ENCODE peak calls at places on chromosomes 5 and 9, in ten cellular contexts. J is endothelial cell of umbilical vein, M is PC-9, S is PC-3, N is psoas muscle, Q is lower lobe of right lung, X is endodermal cell, O is spleen, V is WERI-Rb-1, C is uterus. K is an unnamed sample. For H3K27me3, the result is how much of the 10 kb centered on the place peaks cover.

GRCh38 chr5:84445049-84445685 is 60.5 kb upstream of the EDIL3 start:
- DNase-seq in J (no peak), M (no peak), S (peak), N (no peak), Q (no peak), X (no peak), O (no peak), V (no peak), C (no peak), K (no peak)

GRCh38 chr9:98085955-98086354 is 29.4 kb downstream of the NANS start:
- DNase-seq in J (no peak), M (no peak), S (peak), N (no peak), Q (no peak), X (peak), O (peak), V (no peak), C (no peak), K (no peak)

GRCh38 chr5:116273458-116274242 is 188.8 kb downstream of the COMMD10 start:
- DNase-seq in J (no peak), M (no peak), S (peak), N (no peak), Q (no peak), X (no peak), O (no peak), V (no peak), C (no peak), K (no peak)

GRCh38 chr9:127137640-127138360 is 15.4 kb upstream of the ANGPTL2 start:
- DNase-seq in J (no peak), M (no peak), S (no peak), N (no peak), Q (no peak), X (no peak), O (no peak), V (no peak), C (no peak), K (no peak)

GRCh38 chr9:37675661-37676060 is 24.9 kb downstream of the FRMPD1 start:
- DNase-seq in J (no peak), M (no peak), S (no peak), N (no peak), Q (no peak), X (no peak), O (no peak), V (no peak), C (no peak), K (no peak)

GRCh38 chr9:79574716-79575242 is 3.0 kb downstream of the TLE4 start:
- DNase-seq in J (no peak), M (no peak), S (no peak), N (no peak), Q (no peak), X (no peak), O (no peak), V (no peak), C (no peak), K (no peak)

GRCh38 chr5:143065185-143065584 is 295.0 kb downstream of the ARHGAP26 start:
- DNase-seq in J (no peak), M (no peak), S (no peak), N (no peak), Q (no peak), X (no peak), O (no peak), V (no peak), C (no peak), K (no peak)

GRCh38 chr9:81621111-81621510 is 68.2 kb downstream of the TLE1 start:
- DNase-seq in J (no peak), M (no peak), S (no peak), N (no peak), Q (no peak), X (no peak), O (no peak), V (no peak), C (no peak), K (no peak)

GRCh38 chr5:36531401-36531800 is 75.0 kb upstream of the SLC1A3 start:
- DNase-seq in J (no peak), M (no peak), S (no peak), N (no peak), Q (no peak), X (no peak), O (no peak), V (no peak), C (no peak), K (no peak)

GRCh38 chr9:86563350-86563749 is 209.1 kb upstream of the TUT7 start:
- DNase-seq in J (no peak), M (peak), S (peak), N (no peak), Q (no peak), X (no peak), O (no peak), V (no peak), C (no peak), K (no peak)

GRCh38 chr9:96417610-96418073 is 528 bp downstream of the ZNF367 start:
- DNase-seq in J (peak), M (no peak), S (no peak), N (no peak), Q (peak), X (no peak), O (peak), V (peak), C (no peak), K (no peak)

GRCh38 chr5:149443210-149443609 is 64.1 kb upstream of the IL17B start:
- DNase-seq in J (no peak), M (no peak), S (no peak), N (no peak), Q (no peak), X (no peak), O (no peak), V (no peak), C (no peak), K (no peak)

GRCh38 chr9:22413884-22414283 is 32.7 kb upstream of the DMRTA1 start:
- DNase-seq in J (peak), M (no peak), S (peak), N (no peak), Q (no peak), X (no peak), O (no peak), V (no peak), C (no peak), K (no peak)

GRCh38 chr5:5126444-5126843 is 13.7 kb upstream of the ADAMTS16 start:
- DNase-seq in J (no peak), M (peak), S (peak), N (no peak), Q (no peak), X (no peak), O (no peak), V (no peak), C (no peak), K (no peak)

GRCh38 chr5:134577796-134578577 is 52.5 kb downstream of the JADE2 start:
- DNase-seq in J (peak), M (no peak), S (peak), N (peak), Q (peak), X (peak), O (peak), V (peak), C (peak), K (peak)

GRCh38 chr5:59473611-59474010 is 419.9 kb downstream of the PDE4D start:
- DNase-seq in J (no peak), M (no peak), S (no peak), N (no peak), Q (no peak), X (no peak), O (no peak), V (no peak), C (no peak), K (no peak)

GRCh38 chr9:129483467-129484324 is 137.2 kb downstream of the C9orf50 start:
- DNase-seq in J (peak), M (peak), S (peak), N (peak), Q (peak), X (peak), O (peak), V (peak), C (peak), K (no peak)

GRCh38 chr9:129484325-129485000 is 136.4 kb downstream of the C9orf50 start:
- DNase-seq in J (no peak), M (no peak), S (no peak), N (no peak), Q (no peak), X (no peak), O (no peak), V (no peak), C (no peak), K (no peak)

GRCh38 chr9:129481424-129481823 is 139.5 kb downstream of the C9orf50 start:
- DNase-seq in J (no peak), M (no peak), S (no peak), N (no peak), Q (no peak), X (no peak), O (no peak), V (no peak), C (no peak), K (no peak)

GRCh38 chr9:129481824-129482511 is 138.9 kb downstream of the C9orf50 start:
- DNase-seq in J (peak), M (no peak), S (no peak), N (no peak), Q (no peak), X (peak), O (peak), V (peak), C (peak), K (no peak)

DNA sequence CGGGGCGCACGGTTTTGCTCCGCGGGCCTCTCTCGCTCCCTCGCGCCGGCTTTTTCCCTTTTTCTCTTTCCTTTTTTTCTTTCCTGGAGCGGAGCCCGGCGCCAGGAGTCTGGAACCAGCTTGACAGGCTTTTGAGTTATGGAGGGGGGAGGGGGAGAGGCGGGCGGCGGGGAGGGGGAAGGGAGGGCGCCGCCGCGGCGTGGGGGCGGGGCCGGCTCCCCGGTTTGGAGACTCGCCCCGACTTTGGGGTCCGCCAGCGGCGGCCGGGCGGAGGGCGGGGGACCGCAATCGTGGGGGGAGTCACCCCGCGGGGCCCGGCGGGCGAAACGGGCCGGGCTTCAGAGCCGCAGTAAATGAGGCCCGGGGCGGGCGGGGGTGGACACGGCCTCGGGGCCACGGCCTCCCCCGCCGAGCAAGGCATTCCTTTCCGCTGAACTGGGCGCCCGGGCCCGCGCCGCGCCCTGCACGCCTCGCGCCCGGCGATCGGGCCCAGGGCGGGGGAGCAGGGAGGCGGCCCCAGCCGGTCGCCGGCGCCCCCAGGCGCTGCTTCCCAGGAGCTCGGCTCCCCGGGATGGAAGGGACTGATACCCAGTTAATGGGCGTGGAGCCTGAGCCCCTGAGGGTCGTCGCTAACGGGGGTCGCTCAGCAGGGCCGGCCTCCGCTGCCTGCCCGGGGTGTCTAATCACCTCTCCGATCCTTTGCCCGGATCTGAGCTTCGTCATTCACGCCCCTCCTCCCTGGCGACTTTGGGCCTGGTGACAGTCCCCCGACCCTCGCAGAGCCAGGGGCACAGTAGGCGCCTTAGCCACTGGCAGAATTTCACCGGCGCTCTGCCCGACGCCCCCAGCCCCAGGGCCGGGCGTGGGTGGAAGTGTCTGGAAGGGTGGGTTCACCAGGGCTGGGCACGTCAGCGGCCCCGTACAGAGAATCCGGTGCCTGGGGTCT is 138.1 kb downstream of the C9orf50 start:
- DNase-seq in J (peak), M (peak), S (peak), N (peak), Q (peak), X (peak), O (peak), V (peak), C (peak), K (peak)
- TF ChIP-seq CTCF in J (no peak), M (no peak), S (no peak), N (no peak), Q (no peak), X (no peak), O (no peak), V (peak), C (no peak), K (no peak)

GRCh38 chr9:34623386-34624235 is 3.3 kb upstream of the DCTN3 start:
- DNase-seq in J (no peak), M (no peak), S (no peak), N (no peak), Q (no peak), X (no peak), O (peak), V (no peak), C (no peak), K (no peak)
- H3K27me3 ChIP-seq in J (half or more), M (under half), S (under half), N (under half), Q (half or more), X (under half), O (half or more), V (under half), C (half or more), K (half or more)

GRCh38 chr5:81239613-81240012 is 6.5 kb downstream of the CKMT2 start:
- DNase-seq in J (no peak), M (no peak), S (no peak), N (no peak), Q (no peak), X (no peak), O (no peak), V (no peak), C (no peak), K (no peak)
- TF ChIP-seq CTCF in J (no peak), M (no peak), S (no peak), N (no peak), Q (no peak), X (no peak), O (no peak), V (no peak), C (no peak), K (no peak)

GRCh38 chr9:137299938-137300337 is 2.1 kb downstream of the NRARP start:
- DNase-seq in J (peak), M (no peak), S (no peak), N (no peak), Q (no peak), X (peak), O (no peak), V (peak), C (no peak), K (no peak)

GRCh38 chr9:137298983-137299521 is 3.0 kb downstream of the NRARP start:
- DNase-seq in J (no peak), M (no peak), S (no peak), N (no peak), Q (no peak), X (peak), O (no peak), V (peak), C (no peak), K (no peak)

GRCh38 chr9:137297966-137298365 is 4.1 kb downstream of the NRARP start:
- DNase-seq in J (no peak), M (no peak), S (no peak), N (no peak), Q (no peak), X (peak), O (no peak), V (peak), C (no peak), K (no peak)

GRCh38 chr9:137297060-137297664 is 4.9 kb downstream of the NRARP start:
- DNase-seq in J (no peak), M (no peak), S (no peak), N (no peak), Q (no peak), X (peak), O (no peak), V (peak), C (no peak), K (no peak)

GRCh38 chr9:137298401-137298982 is 3.6 kb downstream of the NRARP start:
- DNase-seq in J (peak), M (no peak), S (no peak), N (no peak), Q (no peak), X (peak), O (no peak), V (no peak), C (no peak), K (no peak)
- H3K27me3 ChIP-seq in J (under half), M (under half), S (under half), N (under half), Q (under half), X (half or more), O (under half), V (under half), C (under half), K (half or more)

GRCh38 chr5:159916841-159917761 is 819 bp downstream of the ADRA1B start:
- DNase-seq in J (no peak), M (no peak), S (no peak), N (no peak), Q (no peak), X (no peak), O (no peak), V (no peak), C (no peak), K (no peak)

GRCh38 chr5:159917919-159918487 is 1.7 kb downstream of the ADRA1B start:
- DNase-seq in J (no peak), M (no peak), S (no peak), N (no peak), Q (no peak), X (no peak), O (no peak), V (no peak), C (no peak), K (no peak)

GRCh38 chr5:159913048-159913447 is 3.2 kb upstream of the ADRA1B start:
- DNase-seq in J (peak), M (peak), S (peak), N (no peak), Q (no peak), X (no peak), O (no peak), V (no peak), C (peak), K (no peak)

GRCh38 chr5:159913481-159913880 is 2.8 kb upstream of the ADRA1B start:
- DNase-seq in J (no peak), M (no peak), S (no peak), N (no peak), Q (no peak), X (no peak), O (no peak), V (no peak), C (no peak), K (no peak)

GRCh38 chr5:159915913-159916840 is at the start of gene ADRA1B:
- DNase-seq in J (peak), M (peak), S (peak), N (peak), Q (peak), X (peak), O (peak), V (peak), C (peak), K (peak)
- TF ChIP-seq CTCF in J (peak), M (peak), S (peak), N (peak), Q (peak), X (peak), O (peak), V (peak), C (peak), K (no peak)

GRCh38 chr9:132163876-132164603 is 2.2 kb downstream of the NTNG2 start:
- DNase-seq in J (no peak), M (no peak), S (no peak), N (no peak), Q (no peak), X (peak), O (no peak), V (no peak), C (no peak), K (no peak)

GRCh38 chr9:132161743-132162187 is at the start of gene NTNG2:
- DNase-seq in J (no peak), M (no peak), S (no peak), N (no peak), Q (no peak), X (no peak), O (no peak), V (no peak), C (no peak), K (no peak)

GRCh38 chr9:132163457-132163875 is 1.6 kb downstream of the NTNG2 start:
- DNase-seq in J (peak), M (no peak), S (no peak), N (no peak), Q (no peak), X (peak), O (peak), V (peak), C (no peak), K (no peak)

GRCh38 chr9:132160802-132161742 is 786 bp upstream of the NTNG2 start:
- DNase-seq in J (peak), M (no peak), S (peak), N (peak), Q (no peak), X (peak), O (peak), V (peak), C (no peak), K (peak)

GRCh38 chr9:132162764-132163456 is 1.1 kb downstream of the NTNG2 start:
- DNase-seq in J (no peak), M (no peak), S (no peak), N (no peak), Q (no peak), X (peak), O (peak), V (peak), C (no peak), K (no peak)
- H3K27me3 ChIP-seq in J (half or more), M (half or more), S (under half), N (under half), Q (half or more), X (half or more), O (under half), V (under half), C (half or more), K (half or more)